ENCODE peak calls at places on chromosomes 11 and 22, in five cellular contexts. O, V, X, Z and Q are unnamed samples.

GRCh38 chr11:2975594-2975993 is 16.5 kb downstream of the NAP1L4 start:
- DNase-seq in O (peak), V (no peak), X (peak), Z (no peak), Q (no peak)

GRCh38 chr11:103601230-103601846 is 435.1 kb upstream of the DDI1 start:
- DNase-seq in O (no peak), V (no peak), X (peak), Z (peak), Q (no peak)

GRCh38 chr22:29470159-29470855 is 9.7 kb upstream of the NEFH start:
- DNase-seq in O (peak), V (peak), X (peak), Z (peak), Q (no peak)

GRCh38 chr22:30806391-30806861 is 111.8 kb downstream of the OSBP2 start:
- DNase-seq in O (peak), V (no peak), X (peak), Z (peak), Q (no peak)

GRCh38 chr11:79400717-79401330 is 40.0 kb downstream of the TENM4 start:
- DNase-seq in O (no peak), V (peak), X (peak), Z (peak), Q (no peak)

GRCh38 chr22:46055176-46055850 is 78.4 kb upstream of the WNT7B start:
- DNase-seq in O (no peak), V (peak), X (no peak), Z (no peak), Q (no peak)

GRCh38 chr22:20985720-20986119 is 3.6 kb downstream of the LZTR1 start:
- DNase-seq in O (no peak), V (no peak), X (no peak), Z (no peak), Q (no peak)

GRCh38 chr11:131811380-131811779 is 441.0 kb downstream of the NTM start:
- DNase-seq in O (no peak), V (no peak), X (no peak), Z (no peak), Q (no peak)

GRCh38 chr11:114440121-114440860 is 1.0 kb downstream of the REXO2 start:
- DNase-seq in O (no peak), V (no peak), X (peak), Z (no peak), Q (no peak)

GRCh38 chr11:12017243-12017678 is 8.8 kb upstream of the DKK3 start:
- DNase-seq in O (no peak), V (no peak), X (peak), Z (no peak), Q (no peak)

GRCh38 chr11:77055913-77056312 is 10.9 kb upstream of the CAPN5 start:
- DNase-seq in O (no peak), V (no peak), X (no peak), Z (no peak), Q (no peak)

GRCh38 chr11:1307998-1308744 is 1.3 kb downstream of the TOLLIP start:
- DNase-seq in O (no peak), V (no peak), X (peak), Z (peak), Q (no peak)

GRCh38 chr11:15707971-15708370 is 593.2 kb downstream of the INSC start:
- DNase-seq in O (no peak), V (peak), X (peak), Z (no peak), Q (no peak)

GRCh38 chr11:17581036-17581731 is 34.1 kb downstream of the OTOG start:
- DNase-seq in O (no peak), V (no peak), X (no peak), Z (peak), Q (no peak)

GRCh38 chr11:80651004-80651403 is 1210.2 kb upstream of the TENM4 start:
- DNase-seq in O (no peak), V (no peak), X (no peak), Z (no peak), Q (no peak)

GRCh38 chr11:87039371-87039770 is 1.6 kb downstream of the TMEM135 start:
- DNase-seq in O (no peak), V (peak), X (peak), Z (no peak), Q (no peak)

GRCh38 chr11:62398011-62398994 is 20.5 kb upstream of the SCGB1A1 start:
- DNase-seq in O (no peak), V (peak), X (peak), Z (no peak), Q (no peak)

GRCh38 chr11:134283461-134284230 is 7.5 kb downstream of the GLB1L3 start:
- DNase-seq in O (no peak), V (no peak), X (no peak), Z (no peak), Q (no peak)

GRCh38 chr22:30968015-30968923 is at the start of gene MORC2:
- DNase-seq in O (no peak), V (peak), X (peak), Z (no peak), Q (no peak)

GRCh38 chr11:61607920-61608599 is 27.2 kb upstream of the SYT7 start:
- DNase-seq in O (no peak), V (no peak), X (no peak), Z (no peak), Q (no peak)

GRCh38 chr11:2198621-2199365 is 27.2 kb upstream of the TH start:
- DNase-seq in O (no peak), V (no peak), X (no peak), Z (no peak), Q (no peak)

GRCh38 chr11:70105755-70106571 is 27.8 kb downstream of the ANO1 start:
- DNase-seq in O (no peak), V (no peak), X (no peak), Z (no peak), Q (no peak)

GRCh38 chr22:24424901-24425775 is 2.3 kb upstream of the ADORA2A start:
- DNase-seq in O (no peak), V (no peak), X (no peak), Z (no peak), Q (no peak)

GRCh38 chr11:133041928-133042890 is 490.1 kb downstream of the OPCML start:
- DNase-seq in O (no peak), V (no peak), X (no peak), Z (no peak), Q (no peak)

GRCh38 chr11:134975866-134976265 is 563.8 kb upstream of the B3GAT1 start:
- DNase-seq in O (no peak), V (no peak), X (no peak), Z (peak), Q (no peak)

GRCh38 chr22:48694296-48694883 is 1133.3 kb downstream of the BRD1 start:
- DNase-seq in O (no peak), V (no peak), X (no peak), Z (no peak), Q (no peak)

GRCh38 chr11:96256604-96257003 is 86.4 kb downstream of the MAML2 start:
- DNase-seq in O (no peak), V (no peak), X (no peak), Z (no peak), Q (no peak)

GRCh38 chr11:8812438-8812837 is 98.6 kb upstream of the AKIP1 start:
- DNase-seq in O (no peak), V (no peak), X (peak), Z (no peak), Q (no peak)

GRCh38 chr11:69664103-69664775 is 10.9 kb downstream of the LTO1 start:
- DNase-seq in O (no peak), V (no peak), X (no peak), Z (no peak), Q (no peak)

GRCh38 chr11:118691926-118692830 is 12.7 kb upstream of the TREH start:
- DNase-seq in O (no peak), V (no peak), X (peak), Z (no peak), Q (peak)

GRCh38 chr11:117792992-117793391 is 4.0 kb downstream of the DSCAML1 start:
- DNase-seq in O (no peak), V (no peak), X (no peak), Z (no peak), Q (no peak)

GRCh38 chr11:1150769-1151365 is 6.9 kb upstream of the MUC5AC start:
- DNase-seq in O (no peak), V (peak), X (peak), Z (no peak), Q (no peak)

GRCh38 chr22:31595271-31595670 is 66.7 kb downstream of the PISD start:
- DNase-seq in O (no peak), V (no peak), X (no peak), Z (no peak), Q (no peak)

GRCh38 chr11:14537134-14537599 is 17.0 kb upstream of the PSMA1 start:
- DNase-seq in O (no peak), V (no peak), X (peak), Z (no peak), Q (no peak)

GRCh38 chr11:100824041-100824440 is 137.0 kb downstream of the ARHGAP42 start:
- DNase-seq in O (no peak), V (no peak), X (peak), Z (no peak), Q (no peak)

GRCh38 chr11:746289-747175 is 732 bp upstream of the TALDO1 start:
- DNase-seq in O (no peak), V (no peak), X (no peak), Z (no peak), Q (no peak)

GRCh38 chr11:74090701-74091100 is 80.1 kb downstream of the C2CD3 start:
- DNase-seq in O (no peak), V (no peak), X (peak), Z (no peak), Q (no peak)

GRCh38 chr22:29944339-29944738 is 61.4 kb downstream of the MTMR3 start:
- DNase-seq in O (no peak), V (no peak), X (no peak), Z (no peak), Q (no peak)

DNA sequence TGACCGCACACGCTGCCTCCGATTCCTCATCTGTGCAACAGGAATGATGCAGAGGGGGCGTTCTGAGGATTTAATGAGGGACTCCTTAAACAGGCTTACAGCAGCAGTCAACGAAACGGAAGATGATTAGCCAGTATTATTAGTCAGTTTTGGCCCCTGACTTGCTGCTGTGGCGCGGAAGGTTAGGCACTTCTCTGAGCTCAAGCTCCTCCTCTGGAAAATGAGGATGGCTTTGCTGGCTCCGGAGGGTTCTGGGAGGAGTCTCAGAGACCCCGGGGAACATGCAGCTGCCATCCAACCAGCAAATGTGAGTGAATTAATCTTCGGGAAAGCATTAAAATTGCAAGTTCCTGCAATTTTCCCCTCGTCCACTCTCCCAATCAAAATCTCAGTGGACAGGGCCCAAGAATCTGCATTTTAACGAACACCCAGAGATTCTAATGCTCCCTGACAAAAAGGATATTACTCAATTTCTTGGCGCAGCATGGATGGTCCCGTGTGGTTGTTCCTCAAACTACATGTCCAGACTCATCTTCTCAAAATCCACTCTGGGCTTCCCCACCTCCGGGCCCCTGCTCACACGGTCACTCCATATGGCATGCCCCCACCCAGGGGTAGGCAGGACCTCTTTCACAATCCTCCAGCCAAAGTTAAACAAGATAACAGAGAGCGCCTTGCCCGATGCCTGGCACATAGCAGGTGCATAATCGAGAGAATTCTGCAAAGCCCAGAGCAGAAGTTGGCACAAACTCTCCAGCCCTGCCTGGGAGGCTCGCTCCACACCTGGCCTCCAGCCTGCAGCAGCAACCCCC is 6.4 kb downstream of the ELFN2 start:
- DNase-seq in O (no peak), V (no peak), X (no peak), Z (no peak), Q (no peak)
- TF ChIP-seq CTCF in O (no peak), V (no peak), X (no peak), Z (no peak), Q (no peak)

GRCh38 chr11:44566952-44567875 is 1.8 kb downstream of the CD82 start:
- DNase-seq in O (no peak), V (no peak), X (no peak), Z (no peak), Q (no peak)
- H3K4me3 ChIP-seq in O (no peak), V (no peak), X (no peak), Z (no peak), Q (peak)

GRCh38 chr11:113249786-113250185 is 64.6 kb upstream of the TTC12 start:
- DNase-seq in O (no peak), V (no peak), X (no peak), Z (no peak), Q (no peak)

GRCh38 chr11:113247231-113247630 is 67.2 kb upstream of the TTC12 start:
- DNase-seq in O (no peak), V (no peak), X (no peak), Z (no peak), Q (no peak)

GRCh38 chr11:113248702-113249490 is 65.5 kb upstream of the TTC12 start:
- DNase-seq in O (no peak), V (no peak), X (no peak), Z (no peak), Q (no peak)

GRCh38 chr11:113251281-113251680 is 63.1 kb upstream of the TTC12 start:
- DNase-seq in O (no peak), V (no peak), X (no peak), Z (no peak), Q (no peak)

GRCh38 chr11:113249491-113249763 is 65.0 kb upstream of the TTC12 start:
- DNase-seq in O (no peak), V (no peak), X (peak), Z (no peak), Q (no peak)
- TF ChIP-seq CTCF in O (no peak), V (no peak), X (peak), Z (peak), Q (no peak)

GRCh38 chr11:59138643-59139042 is 4.0 kb upstream of the FAM111A start:
- DNase-seq in O (no peak), V (no peak), X (no peak), Z (no peak), Q (no peak)

GRCh38 chr11:59137190-59137589 is 5.5 kb upstream of the FAM111A start:
- DNase-seq in O (no peak), V (no peak), X (no peak), Z (no peak), Q (no peak)

GRCh38 chr11:59141191-59141590 is 1.5 kb upstream of the FAM111A start:
- DNase-seq in O (no peak), V (no peak), X (no peak), Z (no peak), Q (no peak)

DNA sequence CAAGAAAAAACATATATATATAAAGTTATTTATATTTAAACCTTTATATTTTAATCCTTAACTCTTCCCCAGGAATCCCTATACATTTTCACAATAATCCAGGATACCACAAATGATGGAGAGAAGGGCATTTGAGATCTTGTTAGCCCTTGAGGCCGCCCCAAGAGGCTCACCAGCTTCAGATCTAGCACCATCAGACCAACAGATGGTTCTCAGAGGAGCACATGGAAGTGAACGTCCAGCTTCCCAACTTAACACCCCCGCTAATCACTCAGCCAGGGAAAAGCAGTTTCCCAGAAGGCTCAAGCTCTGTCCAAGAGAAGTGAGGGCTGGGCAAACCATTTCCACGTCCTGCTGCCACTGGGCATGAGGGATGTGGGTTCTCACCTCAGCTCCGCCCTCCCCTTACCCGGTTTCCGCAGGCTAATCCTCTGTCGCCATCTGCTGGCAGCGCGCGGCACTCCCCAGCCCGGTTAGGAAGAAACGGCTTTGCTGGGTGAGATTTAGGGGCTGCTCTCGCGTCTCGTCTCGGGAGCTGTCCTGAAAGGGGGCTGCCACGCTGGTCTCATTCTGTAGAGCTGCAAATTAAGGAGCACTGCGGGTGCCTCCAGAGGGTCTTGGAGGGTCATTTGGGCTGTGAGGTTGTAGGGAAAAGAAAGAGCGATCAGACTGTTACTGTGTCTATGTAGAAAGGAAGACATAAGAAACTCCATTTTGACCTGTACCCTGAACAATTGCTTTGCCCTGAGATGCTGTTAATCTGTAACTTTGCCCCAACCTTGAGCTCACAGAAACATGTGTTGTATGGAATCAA is 6.8 kb upstream of the FAM111A start:
- DNase-seq in O (peak), V (peak), X (peak), Z (peak), Q (peak)
- H3K4me3 ChIP-seq in O (peak), V (no peak), X (no peak), Z (no peak), Q (no peak)

GRCh38 chr11:119710417-119710816 is 18.6 kb downstream of the NECTIN1 start:
- DNase-seq in O (no peak), V (no peak), X (no peak), Z (no peak), Q (no peak)

GRCh38 chr11:119709638-119710346 is 19.2 kb downstream of the NECTIN1 start:
- DNase-seq in O (no peak), V (no peak), X (peak), Z (no peak), Q (peak)

GRCh38 chr11:119711476-119711875 is 17.5 kb downstream of the NECTIN1 start:
- DNase-seq in O (no peak), V (no peak), X (no peak), Z (no peak), Q (no peak)

GRCh38 chr11:119706887-119707286 is 22.1 kb downstream of the NECTIN1 start:
- DNase-seq in O (no peak), V (no peak), X (no peak), Z (no peak), Q (no peak)

DNA sequence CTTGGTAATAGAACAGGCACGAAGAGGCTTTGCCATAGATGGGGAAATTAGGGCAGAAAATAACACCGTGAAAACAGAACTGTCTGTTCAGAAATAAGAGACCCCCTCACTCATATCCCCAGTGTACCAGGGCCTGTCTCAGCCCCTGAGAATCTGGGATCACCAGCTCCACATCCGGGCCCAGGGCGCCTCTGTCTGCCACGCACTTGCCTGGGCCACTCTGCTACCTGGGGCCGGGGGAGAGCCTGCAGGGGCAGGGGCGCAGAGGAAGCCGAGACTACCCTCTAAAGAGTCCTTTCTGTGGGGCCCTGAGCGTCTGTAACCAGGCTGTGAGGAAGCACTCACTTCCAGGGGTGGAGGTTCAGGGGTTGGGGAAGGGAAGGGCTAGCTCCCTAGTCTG is 19.8 kb downstream of the NECTIN1 start:
- DNase-seq in O (no peak), V (no peak), X (no peak), Z (no peak), Q (no peak)
- TF ChIP-seq CTCF in O (no peak), V (no peak), X (no peak), Z (no peak), Q (no peak)

GRCh38 chr11:57320067-57320718 is 4.6 kb downstream of the TNKS1BP1 start:
- DNase-seq in O (no peak), V (no peak), X (no peak), Z (no peak), Q (no peak)
- H3K4me3 ChIP-seq in O (no peak), V (no peak), X (no peak), Z (no peak), Q (no peak)

DNA sequence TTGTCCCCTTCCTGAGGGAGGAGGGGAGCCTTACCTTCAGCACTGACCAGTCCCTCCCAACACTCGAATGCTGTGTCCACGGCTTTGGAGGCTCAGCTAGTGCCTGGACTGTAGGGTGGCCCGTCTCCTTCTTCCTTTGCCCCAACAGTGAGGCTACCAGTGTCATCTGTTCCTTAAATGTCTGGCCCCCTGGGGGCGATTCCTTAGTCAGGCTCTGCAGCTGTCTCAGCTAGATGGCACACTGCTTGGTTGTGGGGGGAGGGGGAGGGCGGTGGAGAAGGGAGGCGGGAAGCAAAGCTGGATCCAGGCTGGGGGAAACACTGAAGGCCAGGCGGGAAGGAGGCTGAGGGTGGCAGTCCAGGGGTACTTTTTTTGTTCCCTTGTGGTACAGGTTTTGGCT is at the start of gene IGSF22:
- DNase-seq in O (no peak), V (no peak), X (no peak), Z (peak), Q (no peak)
- TF ChIP-seq CTCF in O (no peak), V (no peak), X (no peak), Z (no peak), Q (no peak)